ENCODE peak calls at places on chromosomes 7 and 10, in nine cellular contexts. X is neural progenitor cell, E is psoas muscle, U is body of pancreas, M is fibroblast of mammary gland, Z is bronchial epithelial cell, R is lower lobe of right lung, N is uterus, O is PC-9. D is an unnamed sample.

GRCh38 chr10:27743736-27744477 is 1.7 kb downstream of the MKX start:
- DNase-seq in X (peak), E (peak), U (peak), M (no peak), Z (no peak), R (no peak), N (no peak), O (no peak), D (peak)

GRCh38 chr7:141617280-141617679 is 66.1 kb downstream of the AGK start:
- DNase-seq in X (no peak), E (no peak), U (no peak), M (no peak), Z (no peak), R (no peak), N (no peak), O (peak), D (peak)

GRCh38 chr10:131845505-131846223 is 55.1 kb upstream of the PPP2R2D start:
- DNase-seq in X (no peak), E (peak), U (no peak), M (no peak), Z (no peak), R (no peak), N (no peak), O (no peak), D (no peak)

GRCh38 chr7:126778101-126778500 is 474.6 kb downstream of the GRM8 start:
- DNase-seq in X (no peak), E (no peak), U (no peak), M (no peak), Z (no peak), R (no peak), N (no peak), O (no peak), D (no peak)

GRCh38 chr10:26214538-26215461 is 1.8 kb upstream of the GAD2 start:
- DNase-seq in X (peak), E (no peak), U (no peak), M (no peak), Z (no peak), R (no peak), N (no peak), O (no peak), D (no peak)

GRCh38 chr7:105896407-105896842 is 20.0 kb upstream of the ATXN7L1 start:
- DNase-seq in X (no peak), E (no peak), U (no peak), M (no peak), Z (no peak), R (peak), N (no peak), O (no peak), D (peak)

GRCh38 chr10:87700031-87700796 is 40.5 kb downstream of the PAPSS2 start:
- DNase-seq in X (no peak), E (no peak), U (no peak), M (peak), Z (peak), R (no peak), N (no peak), O (no peak), D (no peak)

GRCh38 chr10:120423350-120424197 is 33.5 kb upstream of the PLPP4 start:
- DNase-seq in X (peak), E (no peak), U (peak), M (peak), Z (peak), R (peak), N (no peak), O (no peak), D (peak)

GRCh38 chr10:13683017-13683416 is 96.3 kb downstream of the PRPF18 start:
- DNase-seq in X (no peak), E (no peak), U (no peak), M (no peak), Z (no peak), R (no peak), N (no peak), O (no peak), D (no peak)

GRCh38 chr7:1345796-1346532 is 113.3 kb downstream of the UNCX start:
- DNase-seq in X (no peak), E (peak), U (no peak), M (no peak), Z (no peak), R (peak), N (no peak), O (no peak), D (no peak)

GRCh38 chr10:107081644-107082043 is 82.9 kb downstream of the SORCS1 start:
- DNase-seq in X (no peak), E (no peak), U (no peak), M (no peak), Z (no peak), R (no peak), N (no peak), O (no peak), D (no peak)

GRCh38 chr7:57403601-57404342 is 46.2 kb upstream of the ZNF716 start:
- DNase-seq in X (no peak), E (peak), U (peak), M (peak), Z (no peak), R (no peak), N (peak), O (no peak), D (no peak)
- TF ChIP-seq CTCF in X (no peak), E (no peak), U (no peak), M (no peak), Z (no peak), R (no peak), N (no peak), O (no peak), D (no peak)

DNA sequence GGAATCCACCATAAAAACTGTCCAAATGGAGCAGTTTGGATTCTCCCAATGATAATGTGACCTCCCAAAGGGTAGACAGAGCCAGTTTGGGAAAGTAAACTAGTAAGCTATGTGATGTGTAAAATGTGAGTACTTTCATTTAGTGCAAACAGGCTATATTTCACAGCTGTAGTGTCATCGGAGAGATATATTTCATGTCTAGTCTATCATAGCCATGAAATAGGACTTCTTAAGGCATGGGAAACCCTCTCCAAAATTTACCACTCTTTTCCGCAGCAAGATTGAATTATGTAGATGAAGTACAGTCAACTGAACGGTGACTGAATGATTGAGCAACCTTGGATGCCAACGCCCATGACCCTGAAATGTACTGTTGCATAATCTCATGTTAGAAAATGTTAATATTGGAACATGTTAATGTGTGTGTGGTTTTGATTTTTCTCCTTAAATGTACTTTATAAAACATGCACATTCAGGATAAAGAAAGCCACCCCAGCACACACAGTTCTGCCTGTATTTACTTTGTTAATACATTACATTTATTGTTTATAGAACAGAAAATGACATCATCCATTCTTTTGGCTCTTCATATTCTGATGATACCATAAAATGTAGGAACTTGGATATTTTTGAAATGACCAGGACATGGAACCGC is 140.5 kb downstream of the NRP1 start:
- DNase-seq in X (no peak), E (no peak), U (no peak), M (peak), Z (peak), R (no peak), N (no peak), O (no peak), D (peak)
- H3K4me3 ChIP-seq in X (no peak), E (no peak), U (no peak), M (no peak), Z (no peak), R (no peak), N (no peak), O (no peak), D (no peak)

GRCh38 chr10:102633282-102633681 is 11.0 kb upstream of the TRIM8 start:
- DNase-seq in X (no peak), E (peak), U (no peak), M (peak), Z (peak), R (peak), N (no peak), O (peak), D (peak)

GRCh38 chr10:102631525-102632393 is 12.5 kb upstream of the TRIM8 start:
- DNase-seq in X (no peak), E (peak), U (no peak), M (no peak), Z (no peak), R (peak), N (no peak), O (no peak), D (no peak)

GRCh38 chr10:102633848-102634247 is 10.4 kb upstream of the TRIM8 start:
- DNase-seq in X (no peak), E (peak), U (no peak), M (no peak), Z (no peak), R (peak), N (no peak), O (no peak), D (no peak)

GRCh38 chr10:102630663-102631062 is 13.6 kb upstream of the TRIM8 start:
- DNase-seq in X (no peak), E (no peak), U (no peak), M (no peak), Z (no peak), R (peak), N (no peak), O (no peak), D (no peak)

GRCh38 chr10:102632394-102633062 is 11.8 kb upstream of the TRIM8 start:
- DNase-seq in X (no peak), E (peak), U (no peak), M (peak), Z (no peak), R (peak), N (peak), O (no peak), D (peak)
- TF ChIP-seq CTCF in X (no peak), E (no peak), U (no peak), M (no peak), Z (no peak), R (no peak), N (no peak), O (no peak), D (no peak)

GRCh38 chr7:86643478-86644281 is at the start of gene GRM3:
- DNase-seq in X (peak), E (no peak), U (peak), M (no peak), Z (no peak), R (peak), N (no peak), O (no peak), D (no peak)
- H3K4me3 ChIP-seq in X (peak), E (peak), U (no peak), M (no peak), Z (no peak), R (peak), N (peak), O (no peak), D (no peak)

GRCh38 chr7:12123172-12123571 is 87.9 kb upstream of the TMEM106B start:
- DNase-seq in X (no peak), E (no peak), U (no peak), M (no peak), Z (no peak), R (no peak), N (no peak), O (no peak), D (no peak)
- TF ChIP-seq CTCF in X (no peak), E (no peak), U (no peak), M (no peak), Z (no peak), R (no peak), N (no peak), O (no peak), D (no peak)

D was measured in fibroblast of villous mesenchyme.